ENCODE peak calls at places on chromosome 15, in ten cellular contexts. G is kidney tubule cell; R is T1000; K is hepatic stellate cell; N is EL; T is tibial artery; V is A172; L is stimulated activated CD8-positive, alpha-beta memory T cell treated with anti-CD3 and anti-CD28 coated beads, Interleukin-12 subunit alpha, Interleukin-12 subunit beta, amount 100 ng/mL, for 4 hours; D is ACHN; B is upper lobe of right lung. O is an unnamed sample.

GRCh38 chr15:69462030-69462492 is 9.4 kb downstream of the RPLP1 start:
- DNase-seq in B (peak; percentile 81), V (no peak), R (no peak), T (no peak), D (no peak), G (peak; percentile 47), N (no peak), L (no peak), K (no peak), O (no peak)

GRCh38 chr15:100264994-100265640 is 76.7 kb downstream of the ADAMTS17 start:
- DNase-seq in B (no peak), G (no peak), N (no peak), L (no peak), V (no peak), K (no peak), R (no peak), D (no peak), T (no peak), O (no peak)

GRCh38 chr15:37203050-37203449 is 102.7 kb upstream of the MEIS2 start:
- DNase-seq in G (no peak), K (no peak), L (no peak), B (no peak), R (no peak), D (no peak), N (no peak), T (no peak), V (no peak), O (no peak)

GRCh38 chr15:58227706-58228543 is 89.7 kb downstream of the AQP9 start:
- DNase-seq in V (peak; percentile 63), G (peak; percentile 85), D (peak; percentile 80), B (peak; percentile 79), T (peak; percentile 69), N (peak; percentile 75), L (peak; percentile 19), R (peak; percentile 32), K (peak; percentile 43), O (peak; percentile 79)

GRCh38 chr15:60004019-60004845 is at the start of gene FOXB1:
- DNase-seq in D (no peak), L (no peak), G (peak; percentile 31), N (no peak), V (no peak), K (no peak), B (no peak), T (no peak), R (no peak), O (no peak)

GRCh38 chr15:98391568-98391967 is 256.8 kb upstream of the IGF1R start:
- DNase-seq in B (no peak), G (no peak), N (no peak), D (no peak), L (no peak), V (no peak), K (no peak), T (no peak), R (no peak), O (no peak)

GRCh38 chr15:40843183-40843884 is 514 bp upstream of the SPINT1 start:
- DNase-seq in D (no peak), K (no peak), N (no peak), B (no peak), V (no peak), L (no peak), G (peak; percentile 30), R (no peak), T (no peak), O (no peak)

GRCh38 chr15:70576683-70577082 is 186.7 kb downstream of the UACA start:
- DNase-seq in R (no peak), K (no peak), N (no peak), B (no peak), V (no peak), D (no peak), G (no peak), T (no peak), L (no peak), O (no peak)

GRCh38 chr15:98817745-98818144 is 169.4 kb downstream of the IGF1R start:
- DNase-seq in K (no peak), V (no peak), B (no peak), D (no peak), L (no peak), G (no peak), T (no peak), R (no peak), N (no peak), O (no peak)

O was measured in renal cortical epithelial cell.